ENCODE peak calls at places on chromosome 15, in ten cellular contexts. One of them, this sample, is unnamed.

GRCh38 chr15:31322486-31322885 is 4.1 kb upstream of the KLF13 start:
- DNase-seq in stomach: no peak
- DNase-seq in SK-N-SH: no peak
- DNase-seq in ovary: no peak
- DNase-seq in GM12878: no peak
- DNase-seq in A549: no peak
- DNase-seq in sigmoid colon: no peak
- DNase-seq in K562: no peak
- DNase-seq in tibial nerve: no peak
- DNase-seq in H1: no peak
- DNase-seq in this sample: no peak

GRCh38 chr15:95864467-95864886 is 466.0 kb upstream of the NR2F2 start:
- DNase-seq in stomach: no peak
- DNase-seq in SK-N-SH: no peak
- DNase-seq in ovary: peak; percentile 54
- DNase-seq in GM12878: peak; percentile 73
- DNase-seq in A549: no peak
- DNase-seq in sigmoid colon: peak; percentile 83
- DNase-seq in K562: no peak
- DNase-seq in tibial nerve: no peak
- DNase-seq in H1: no peak
- DNase-seq in this sample: no peak

GRCh38 chr15:60421544-60421943 is 23.8 kb upstream of the ANXA2 start:
- DNase-seq in stomach: no peak
- DNase-seq in SK-N-SH: no peak
- DNase-seq in ovary: no peak
- DNase-seq in GM12878: no peak
- DNase-seq in A549: no peak
- DNase-seq in sigmoid colon: no peak
- DNase-seq in K562: no peak
- DNase-seq in tibial nerve: no peak
- DNase-seq in H1: no peak
- DNase-seq in this sample: no peak

GRCh38 chr15:32646304-32646703 is 4.8 kb downstream of the SCG5 start:
- DNase-seq in stomach: no peak
- DNase-seq in SK-N-SH: no peak
- DNase-seq in ovary: no peak
- DNase-seq in GM12878: no peak
- DNase-seq in A549: no peak
- DNase-seq in sigmoid colon: no peak
- DNase-seq in K562: no peak
- DNase-seq in tibial nerve: no peak
- DNase-seq in H1: no peak
- DNase-seq in this sample: no peak

GRCh38 chr15:37056168-37056893 is 44.0 kb downstream of the MEIS2 start:
- DNase-seq in stomach: no peak
- DNase-seq in SK-N-SH: no peak
- DNase-seq in ovary: no peak
- DNase-seq in GM12878: no peak
- DNase-seq in A549: no peak
- DNase-seq in sigmoid colon: peak; percentile 78
- DNase-seq in K562: peak; percentile 33
- DNase-seq in tibial nerve: no peak
- DNase-seq in H1: no peak
- DNase-seq in this sample: peak; percentile 63

GRCh38 chr15:26890988-26891387 is 24.1 kb downstream of the GABRA5 start:
- DNase-seq in stomach: no peak
- DNase-seq in SK-N-SH: no peak
- DNase-seq in ovary: no peak
- DNase-seq in GM12878: no peak
- DNase-seq in A549: no peak
- DNase-seq in sigmoid colon: no peak
- DNase-seq in K562: no peak
- DNase-seq in tibial nerve: no peak
- DNase-seq in H1: no peak
- DNase-seq in this sample: no peak

GRCh38 chr15:50168778-50169411 is 13.1 kb upstream of the SLC27A2 start:
- DNase-seq in stomach: no peak
- DNase-seq in SK-N-SH: no peak
- DNase-seq in ovary: no peak
- DNase-seq in GM12878: no peak
- DNase-seq in A549: no peak
- DNase-seq in sigmoid colon: no peak
- DNase-seq in K562: no peak
- DNase-seq in tibial nerve: no peak
- DNase-seq in H1: no peak
- DNase-seq in this sample: no peak

GRCh38 chr15:39419651-39420050 is 161.2 kb upstream of the THBS1 start:
- DNase-seq in stomach: no peak
- DNase-seq in SK-N-SH: no peak
- DNase-seq in ovary: no peak
- DNase-seq in GM12878: no peak
- DNase-seq in A549: no peak
- DNase-seq in sigmoid colon: no peak
- DNase-seq in K562: no peak
- DNase-seq in tibial nerve: no peak
- DNase-seq in H1: no peak
- DNase-seq in this sample: no peak

GRCh38 chr15:41115652-41116115 is 396 bp downstream of the INO80 start:
- DNase-seq in stomach: peak; percentile 55
- DNase-seq in SK-N-SH: no peak
- DNase-seq in ovary: no peak
- DNase-seq in GM12878: no peak
- DNase-seq in A549: peak; percentile 30
- DNase-seq in sigmoid colon: no peak
- DNase-seq in K562: peak; percentile 83
- DNase-seq in tibial nerve: peak; percentile 29
- DNase-seq in H1: no peak
- DNase-seq in this sample: peak; percentile 83

GRCh38 chr15:52093539-52094502 is 18.8 kb downstream of the BCL2L10 start:
- DNase-seq in stomach: no peak
- DNase-seq in SK-N-SH: no peak
- DNase-seq in ovary: no peak
- DNase-seq in GM12878: no peak
- DNase-seq in A549: peak; percentile 46
- DNase-seq in sigmoid colon: peak; percentile 78
- DNase-seq in K562: no peak
- DNase-seq in tibial nerve: no peak
- DNase-seq in H1: no peak
- DNase-seq in this sample: peak; percentile 92

GRCh38 chr15:85800460-85801123 is 5.9 kb upstream of the KLHL25 start:
- DNase-seq in stomach: peak; percentile 91
- DNase-seq in SK-N-SH: no peak
- DNase-seq in ovary: no peak
- DNase-seq in GM12878: no peak
- DNase-seq in A549: peak; percentile 91
- DNase-seq in sigmoid colon: peak; percentile 63
- DNase-seq in K562: no peak
- DNase-seq in tibial nerve: no peak
- DNase-seq in H1: no peak
- DNase-seq in this sample: no peak

GRCh38 chr15:92377083-92377789 is 16.4 kb upstream of the ST8SIA2 start:
- DNase-seq in stomach: no peak
- DNase-seq in SK-N-SH: no peak
- DNase-seq in ovary: no peak
- DNase-seq in GM12878: no peak
- DNase-seq in A549: no peak
- DNase-seq in sigmoid colon: no peak
- DNase-seq in K562: peak; percentile 16
- DNase-seq in tibial nerve: no peak
- DNase-seq in H1: no peak
- DNase-seq in this sample: no peak

DNA sequence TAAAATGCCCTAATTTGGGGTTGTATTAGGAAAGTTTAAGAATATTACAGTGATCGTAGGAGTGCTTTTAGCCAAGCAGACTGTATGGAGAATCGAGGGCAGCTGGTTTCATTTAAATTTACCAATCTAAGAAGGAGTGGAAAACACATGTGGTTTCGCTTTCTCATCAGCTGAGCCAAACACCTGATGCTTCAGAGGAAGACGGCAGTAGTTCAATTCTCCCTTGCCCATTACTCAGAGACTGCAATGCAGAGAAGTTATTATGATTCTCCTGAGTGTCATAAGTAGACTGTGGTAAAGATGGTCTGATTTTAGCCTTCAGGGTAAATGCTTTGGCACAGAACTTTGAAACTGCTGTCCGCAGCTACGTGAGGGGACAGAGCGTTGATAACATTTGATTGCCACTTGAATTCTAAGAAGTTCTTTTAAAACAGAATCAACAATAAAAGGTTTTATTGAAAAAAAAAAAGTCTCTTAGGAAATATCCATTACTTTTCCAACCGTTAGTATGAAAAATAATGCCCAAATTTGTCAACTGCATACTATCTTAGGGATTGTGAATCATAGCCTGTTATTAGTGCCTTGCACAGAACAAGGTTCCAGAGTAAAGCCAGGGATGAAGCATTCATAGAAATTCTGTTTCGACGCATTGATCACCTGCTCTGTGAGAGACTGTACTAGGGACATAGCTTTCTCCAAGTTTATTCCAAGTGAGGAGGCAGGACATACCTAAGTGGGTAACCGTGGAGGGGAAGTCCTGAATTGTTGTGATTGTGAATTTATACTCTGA is 25.6 kb downstream of the LYSMD4 start:
- DNase-seq in stomach: no peak
- DNase-seq in SK-N-SH: no peak
- DNase-seq in ovary: no peak
- DNase-seq in GM12878: no peak
- DNase-seq in A549: no peak
- DNase-seq in sigmoid colon: no peak
- DNase-seq in K562: no peak
- DNase-seq in tibial nerve: no peak
- DNase-seq in H1: no peak
- DNase-seq in this sample: no peak
- H3K27ac ChIP-seq in stomach: peak overlapping the region; percentile 66
- H3K27ac ChIP-seq in SK-N-SH: no peak overlapping the region
- H3K27ac ChIP-seq in ovary: no peak overlapping the region
- H3K27ac ChIP-seq in GM12878: no peak overlapping the region
- H3K27ac ChIP-seq in A549: peak overlapping the region; percentile 3
- H3K27ac ChIP-seq in sigmoid colon: peak overlapping the region; percentile 67
- H3K27ac ChIP-seq in K562: no peak overlapping the region
- H3K27ac ChIP-seq in tibial nerve: no peak overlapping the region
- H3K27ac ChIP-seq in H1: no peak overlapping the region
- H3K27ac ChIP-seq in this sample: peak overlapping the region; percentile 57

GRCh38 chr15:72155021-72155621 is 36.9 kb downstream of the SENP8 start:
- DNase-seq in stomach: peak; percentile 97
- DNase-seq in SK-N-SH: peak; percentile 45
- DNase-seq in ovary: peak; percentile 58
- DNase-seq in GM12878: no peak
- DNase-seq in A549: peak; percentile 35
- DNase-seq in sigmoid colon: peak; percentile 83
- DNase-seq in K562: no peak
- DNase-seq in tibial nerve: peak; percentile 27
- DNase-seq in H1: peak; percentile 51
- DNase-seq in this sample: peak; percentile 81
- TF ChIP-seq EP300 in stomach: no peak
- TF ChIP-seq EP300 in SK-N-SH: no peak
- TF ChIP-seq EP300 in ovary: no peak
- TF ChIP-seq EP300 in GM12878: no peak
- TF ChIP-seq EP300 in A549: no peak
- TF ChIP-seq EP300 in sigmoid colon: no peak
- TF ChIP-seq EP300 in K562: no peak
- TF ChIP-seq EP300 in tibial nerve: no peak
- TF ChIP-seq EP300 in H1: no peak
- TF ChIP-seq EP300 in this sample: no peak

GRCh38 chr15:55290361-55291057 is 896 bp upstream of the RAB27A start:
- DNase-seq in stomach: peak; percentile 89
- DNase-seq in SK-N-SH: peak; percentile 91
- DNase-seq in ovary: peak; percentile 86
- DNase-seq in GM12878: no peak
- DNase-seq in A549: peak; percentile 86
- DNase-seq in sigmoid colon: peak; percentile 92
- DNase-seq in K562: peak; percentile 81
- DNase-seq in tibial nerve: peak; percentile 57
- DNase-seq in H1: peak; percentile 83
- DNase-seq in this sample: peak; percentile 92
- H3K27ac ChIP-seq in stomach: peak overlapping the region; percentile 95
- H3K27ac ChIP-seq in SK-N-SH: peak overlapping the region; percentile 88
- H3K27ac ChIP-seq in ovary: peak overlapping the region; percentile 42
- H3K27ac ChIP-seq in GM12878: peak overlapping the region; percentile 65
- H3K27ac ChIP-seq in A549: peak overlapping the region; percentile 83
- H3K27ac ChIP-seq in sigmoid colon: peak overlapping the region; percentile 91
- H3K27ac ChIP-seq in K562: peak overlapping the region; percentile 94
- H3K27ac ChIP-seq in tibial nerve: peak overlapping the region; percentile 88
- H3K27ac ChIP-seq in H1: no peak overlapping the region
- H3K27ac ChIP-seq in this sample: peak overlapping the region; percentile 82

GRCh38 chr15:101204744-101205535 is 46.9 kb downstream of the CHSY1 start:
- DNase-seq in stomach: no peak
- DNase-seq in SK-N-SH: no peak
- DNase-seq in ovary: no peak
- DNase-seq in GM12878: no peak
- DNase-seq in A549: no peak
- DNase-seq in sigmoid colon: no peak
- DNase-seq in K562: no peak
- DNase-seq in tibial nerve: no peak
- DNase-seq in H1: no peak
- DNase-seq in this sample: no peak

GRCh38 chr15:101203029-101203428 is 48.8 kb downstream of the CHSY1 start:
- DNase-seq in stomach: no peak
- DNase-seq in SK-N-SH: no peak
- DNase-seq in ovary: no peak
- DNase-seq in GM12878: no peak
- DNase-seq in A549: no peak
- DNase-seq in sigmoid colon: no peak
- DNase-seq in K562: no peak
- DNase-seq in tibial nerve: no peak
- DNase-seq in H1: no peak
- DNase-seq in this sample: no peak

GRCh38 chr15:101207867-101208288 is 44.0 kb downstream of the CHSY1 start:
- DNase-seq in stomach: peak; percentile 42
- DNase-seq in SK-N-SH: no peak
- DNase-seq in ovary: no peak
- DNase-seq in GM12878: no peak
- DNase-seq in A549: no peak
- DNase-seq in sigmoid colon: peak; percentile 82
- DNase-seq in K562: no peak
- DNase-seq in tibial nerve: no peak
- DNase-seq in H1: no peak
- DNase-seq in this sample: no peak

GRCh38 chr15:101203607-101204006 is 48.2 kb downstream of the CHSY1 start:
- DNase-seq in stomach: no peak
- DNase-seq in SK-N-SH: no peak
- DNase-seq in ovary: no peak
- DNase-seq in GM12878: no peak
- DNase-seq in A549: no peak
- DNase-seq in sigmoid colon: no peak
- DNase-seq in K562: no peak
- DNase-seq in tibial nerve: no peak
- DNase-seq in H1: no peak
- DNase-seq in this sample: no peak

DNA sequence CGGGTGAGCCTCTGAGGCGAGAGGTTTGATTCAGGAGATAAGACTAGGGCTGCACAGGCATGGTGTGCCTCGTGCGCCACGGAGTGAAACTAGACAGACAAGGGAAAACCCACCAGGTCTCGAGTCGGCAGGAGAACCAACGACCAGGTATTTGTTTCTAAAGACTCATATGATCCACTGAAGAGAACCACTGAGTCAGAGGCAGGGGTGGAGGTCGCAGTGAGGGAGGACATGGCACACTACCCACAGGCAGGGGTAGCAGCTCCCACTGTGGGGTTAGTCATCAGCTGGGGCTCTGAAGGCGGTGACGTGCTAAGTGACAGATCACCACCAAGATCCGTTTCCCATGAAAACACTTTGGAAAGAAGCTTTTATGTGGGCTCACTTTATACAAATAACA is 45.7 kb downstream of the CHSY1 start:
- DNase-seq in stomach: no peak
- DNase-seq in SK-N-SH: no peak
- DNase-seq in ovary: no peak
- DNase-seq in GM12878: no peak
- DNase-seq in A549: no peak
- DNase-seq in sigmoid colon: no peak
- DNase-seq in K562: no peak
- DNase-seq in tibial nerve: no peak
- DNase-seq in H1: no peak
- DNase-seq in this sample: no peak
- TF ChIP-seq EP300 in stomach: no peak
- TF ChIP-seq EP300 in SK-N-SH: no peak
- TF ChIP-seq EP300 in ovary: no peak
- TF ChIP-seq EP300 in GM12878: no peak
- TF ChIP-seq EP300 in A549: no peak
- TF ChIP-seq EP300 in sigmoid colon: no peak
- TF ChIP-seq EP300 in K562: no peak
- TF ChIP-seq EP300 in tibial nerve: no peak
- TF ChIP-seq EP300 in H1: no peak
- TF ChIP-seq EP300 in this sample: no peak

This sample was measured in suprapubic skin.